ENCODE peak calls at places on chromosomes 2 and 18, in nine cellular contexts. L, X, C, J, M, T, S, Q and U are unnamed samples. For H3K36me3, the result is how much of the 10 kb centered on the place peaks cover.

GRCh38 chr18:48767090-48767670 is 183.6 kb downstream of the SMAD7 start:
- DNase-seq in L (no peak), X (no peak), C (no peak), J (no peak), M (no peak), T (no peak), S (peak), Q (no peak), U (no peak)

GRCh38 chr2:70141754-70142589 is 48.8 kb downstream of the C2orf42 start:
- DNase-seq in L (no peak), X (peak), C (peak), J (no peak), M (peak), T (peak), S (peak), Q (no peak), U (no peak)

GRCh38 chr2:45890094-45890646 is 238.7 kb downstream of the PRKCE start:
- DNase-seq in L (no peak), X (no peak), C (no peak), J (no peak), M (no peak), T (no peak), S (no peak), Q (no peak), U (no peak)

GRCh38 chr2:9030882-9031645 is 27.6 kb upstream of the MBOAT2 start:
- DNase-seq in L (no peak), X (no peak), C (no peak), J (no peak), M (no peak), T (no peak), S (no peak), Q (no peak), U (no peak)

GRCh38 chr2:104889261-104890091 is 35.6 kb downstream of the POU3F3 start:
- DNase-seq in L (peak), X (no peak), C (no peak), J (no peak), M (no peak), T (no peak), S (no peak), Q (no peak), U (no peak)

GRCh38 chr2:119393971-119394748 is 27.4 kb downstream of the DBI start:
- DNase-seq in L (no peak), X (no peak), C (no peak), J (no peak), M (no peak), T (no peak), S (no peak), Q (no peak), U (no peak)

GRCh38 chr2:239307921-239308620 is 92.7 kb downstream of the HDAC4 start:
- DNase-seq in L (peak), X (no peak), C (no peak), J (no peak), M (peak), T (no peak), S (no peak), Q (no peak), U (peak)

GRCh38 chr18:34913837-34914755 is 127.1 kb upstream of the MAPRE2 start:
- DNase-seq in L (no peak), X (no peak), C (peak), J (no peak), M (no peak), T (no peak), S (no peak), Q (no peak), U (no peak)

GRCh38 chr2:121736140-121736461 is 574 bp downstream of the NIFK start:
- DNase-seq in L (no peak), X (no peak), C (no peak), J (no peak), M (no peak), T (no peak), S (no peak), Q (no peak), U (no peak)

DNA sequence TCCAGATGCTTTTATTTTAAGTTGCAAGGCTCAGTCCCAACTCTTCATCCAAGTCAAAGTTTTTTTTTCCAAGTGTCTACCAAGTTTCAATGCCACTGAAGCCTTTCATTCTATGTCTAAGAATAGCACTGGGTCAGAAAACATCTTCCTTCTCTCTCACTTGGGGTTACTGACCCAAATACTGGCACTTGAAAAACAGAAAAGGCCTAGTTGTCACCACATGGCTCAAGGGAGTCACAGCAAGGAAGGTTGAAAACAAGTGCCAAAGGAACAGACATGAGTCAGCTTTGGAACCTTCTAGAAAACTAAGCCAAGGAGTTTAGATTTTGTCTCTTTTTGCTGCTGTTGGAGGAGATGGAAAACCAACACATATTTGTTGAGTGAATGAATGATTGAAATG is 146.5 kb downstream of the COPS8 start:
- DNase-seq in L (no peak), X (no peak), C (no peak), J (no peak), M (no peak), T (no peak), S (no peak), Q (no peak), U (no peak)
- TF ChIP-seq EP300 in L (no peak), X (no peak), C (no peak), J (no peak), M (no peak), T (no peak), S (no peak), Q (no peak), U (no peak)

GRCh38 chr2:98293931-98294687 is 52.1 kb upstream of the CNGA3 start:
- DNase-seq in L (no peak), X (peak), C (no peak), J (no peak), M (no peak), T (no peak), S (no peak), Q (no peak), U (no peak)
- H3K36me3 ChIP-seq in L (under half), X (under half), C (under half), J (under half), M (under half), T (under half), S (under half), Q (under half), U (under half)

DNA sequence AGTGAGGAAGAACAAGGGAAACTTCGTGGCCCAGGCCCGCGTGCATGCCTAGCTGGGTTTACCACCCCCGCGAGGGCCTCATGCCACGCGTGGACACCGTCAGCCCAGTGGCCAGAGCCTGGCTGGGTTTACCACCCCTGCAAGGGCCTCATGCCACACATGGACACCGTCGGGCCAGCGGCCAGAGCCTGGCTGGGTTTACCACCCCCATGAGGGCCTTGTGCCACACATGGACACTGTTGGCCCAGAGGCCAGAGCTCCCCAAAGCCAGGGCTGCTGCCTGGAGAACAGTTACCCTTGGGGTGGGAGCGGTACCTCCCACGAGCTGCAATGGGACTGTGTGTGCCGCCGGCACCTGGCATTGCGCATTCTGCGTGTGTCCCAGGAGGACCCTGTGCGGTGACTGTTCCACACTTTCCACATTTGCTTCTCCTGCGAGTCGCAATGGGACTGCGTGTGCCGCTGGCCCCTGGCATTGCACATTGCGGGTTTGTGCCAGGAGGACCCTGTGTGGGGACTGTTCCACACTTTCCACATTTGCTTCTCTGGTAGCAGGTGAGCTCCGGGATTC is 105.6 kb upstream of the CTDP1 start:
- DNase-seq in L (peak), X (no peak), C (no peak), J (no peak), M (peak), T (no peak), S (no peak), Q (no peak), U (peak)
- TF ChIP-seq EP300 in L (no peak), X (no peak), C (no peak), J (no peak), M (no peak), T (no peak), S (no peak), Q (no peak), U (no peak)

GRCh38 chr2:99974275-99974674 is 168.1 kb downstream of the AFF3 start:
- DNase-seq in L (no peak), X (no peak), C (no peak), J (no peak), M (no peak), T (no peak), S (peak), Q (no peak), U (no peak)
- H3K36me3 ChIP-seq in L (under half), X (under half), C (under half), J (under half), M (under half), T (under half), S (under half), Q (under half), U (under half)